ENCODE peak calls at places on chromosomes 11 and 22, in five cellular contexts. L, C, H, W and D are unnamed samples.

GRCh38 chr22:49658902-49659280 is 168.8 kb downstream of the BRD1 start:
- DNase-seq in H (no peak), L (no peak), W (no peak), C (no peak), D (no peak)

GRCh38 chr11:76141901-76142300 is 64.4 kb downstream of the WNT11 start:
- DNase-seq in L (no peak), W (no peak), H (no peak), C (no peak), D (no peak)

GRCh38 chr11:77407613-77408012 is 66.3 kb downstream of the PAK1 start:
- DNase-seq in L (peak; percentile 86), W (no peak), H (peak; percentile 85), C (no peak), D (peak; percentile 97)

GRCh38 chr11:35621620-35622019 is 3.4 kb downstream of the FJX1 start:
- DNase-seq in H (no peak), L (no peak), C (no peak), W (no peak), D (no peak)

GRCh38 chr11:12088047-12088481 is 22.3 kb upstream of the MICAL2 start:
- DNase-seq in W (no peak), C (no peak), L (peak; percentile 45), H (peak; percentile 82), D (peak; percentile 77)

GRCh38 chr11:129960216-129961214 is 42.1 kb downstream of the PRDM10 start:
- DNase-seq in C (no peak), W (no peak), H (no peak), L (no peak), D (peak; percentile 52)

GRCh38 chr22:19807914-19808872 is 46.5 kb downstream of the GNB1L start:
- DNase-seq in L (no peak), H (no peak), W (no peak), C (no peak), D (no peak)

GRCh38 chr11:69539416-69540117 is 58.1 kb downstream of the LINC01488 start:
- DNase-seq in C (no peak), L (no peak), W (no peak), H (no peak), D (no peak)

GRCh38 chr11:117796456-117797428 is at the start of gene DSCAML1:
- DNase-seq in H (no peak), W (no peak), C (no peak), L (peak; percentile 47), D (no peak)

GRCh38 chr11:106077609-106078517 is at the start of gene AASDHPPT:
- DNase-seq in H (peak; percentile 26), W (no peak), L (peak; percentile 43), C (no peak), D (peak; percentile 44)

GRCh38 chr11:110774138-110775014 is 62.1 kb upstream of the ARHGAP20 start:
- DNase-seq in H (no peak), L (no peak), C (no peak), W (no peak), D (no peak)

GRCh38 chr22:19710020-19710768 is 4.1 kb upstream of the SEPTIN5 start:
- DNase-seq in L (no peak), C (no peak), H (no peak), W (no peak), D (no peak)

GRCh38 chr11:70535191-70535971 is 137.1 kb downstream of the CTTN start:
- DNase-seq in L (no peak), H (no peak), W (no peak), C (no peak), D (no peak)

GRCh38 chr11:83726316-83726715 is 440.1 kb upstream of the CCDC90B start:
- DNase-seq in W (no peak), L (no peak), C (no peak), H (no peak), D (no peak)

GRCh38 chr11:112294688-112295340 is 34.2 kb upstream of the PLET1 start:
- DNase-seq in L (no peak), W (no peak), C (no peak), H (no peak), D (no peak)

GRCh38 chr11:85718991-85719807 is 33.2 kb upstream of the CCDC89 start:
- DNase-seq in H (no peak), C (no peak), L (peak; percentile 15), W (peak; percentile 47), D (no peak)

GRCh38 chr11:8360086-8360828 is 96.6 kb upstream of the LMO1 start:
- DNase-seq in C (no peak), L (peak; percentile 75), W (no peak), H (no peak), D (peak; percentile 90)

GRCh38 chr11:47373876-47374820 is 4.2 kb downstream of the SPI1 start:
- DNase-seq in C (peak; percentile 77), W (peak; percentile 50), H (peak; percentile 83), L (peak; percentile 81), D (peak; percentile 71)

GRCh38 chr11:129131361-129131760 is 60.8 kb downstream of the ARHGAP32 start:
- DNase-seq in C (no peak), W (no peak), L (no peak), H (no peak), D (no peak)

GRCh38 chr11:69707156-69707555 is 3.3 kb upstream of the FGF19 start:
- DNase-seq in W (no peak), H (peak; percentile 55), C (no peak), L (peak; percentile 39), D (peak; percentile 27)

GRCh38 chr11:91230647-91231046 is 994.0 kb upstream of the FAT3 start:
- DNase-seq in H (no peak), C (no peak), W (no peak), L (no peak), D (no peak)

GRCh38 chr11:612201-612960 is 3.4 kb downstream of the IRF7 start:
- DNase-seq in L (no peak), C (no peak), H (peak; percentile 85), W (no peak), D (peak; percentile 90)

DNA sequence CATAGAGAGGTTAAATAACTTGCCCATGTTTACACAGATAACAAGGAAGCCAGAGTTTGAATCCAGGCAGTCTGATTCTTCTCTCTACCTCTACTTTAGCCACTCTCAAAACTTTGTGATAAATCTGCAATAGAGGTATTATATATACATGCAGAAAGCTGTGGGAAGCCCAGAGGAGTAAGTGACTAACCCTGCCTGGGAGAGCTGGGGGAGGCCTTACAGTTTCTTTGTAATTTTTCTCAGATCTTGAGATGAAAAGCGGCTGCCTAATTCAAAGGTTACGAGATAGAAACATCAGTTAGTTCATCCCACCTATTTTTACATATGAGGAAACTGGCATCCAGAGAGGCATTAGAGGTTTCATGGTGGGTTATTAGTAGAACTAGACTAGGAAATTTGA is 4.9 kb downstream of the STIM1 start:
- DNase-seq in C (no peak), W (no peak), H (no peak), L (no peak), D (no peak)
- H3K4me1 ChIP-seq in C (peaks cover 69% of the 10 kb centered on the region), W (peaks cover 6% of the 10 kb centered on the region), H (peaks cover 22% of the 10 kb centered on the region), L (peaks cover 57% of the 10 kb centered on the region), D (peaks cover 47% of the 10 kb centered on the region)

GRCh38 chr22:50670914-50671538 is 1.6 kb upstream of the SHANK3 start:
- DNase-seq in H (no peak), W (no peak), C (no peak), L (no peak), D (no peak)
- H3K27ac ChIP-seq in H (no peak overlapping the region), W (no peak overlapping the region), C (no peak overlapping the region), L (peak overlapping the region; percentile 50), D (peak overlapping the region; percentile 71)

GRCh38 chr11:67313125-67313890 is 10.0 kb downstream of the SSH3 start:
- DNase-seq in H (no peak), L (no peak), W (no peak), C (no peak), D (no peak)

GRCh38 chr11:67315325-67315909 is 12.1 kb downstream of the SSH3 start:
- DNase-seq in L (no peak), C (no peak), W (no peak), H (no peak), D (no peak)

GRCh38 chr11:67312187-67313021 is 9.1 kb downstream of the SSH3 start:
- DNase-seq in L (peak; percentile 47), W (no peak), H (peak; percentile 93), C (peak; percentile 49), D (peak; percentile 81)

GRCh38 chr11:67311556-67312082 is 8.3 kb downstream of the SSH3 start:
- DNase-seq in W (no peak), L (no peak), H (no peak), C (no peak), D (no peak)

DNA sequence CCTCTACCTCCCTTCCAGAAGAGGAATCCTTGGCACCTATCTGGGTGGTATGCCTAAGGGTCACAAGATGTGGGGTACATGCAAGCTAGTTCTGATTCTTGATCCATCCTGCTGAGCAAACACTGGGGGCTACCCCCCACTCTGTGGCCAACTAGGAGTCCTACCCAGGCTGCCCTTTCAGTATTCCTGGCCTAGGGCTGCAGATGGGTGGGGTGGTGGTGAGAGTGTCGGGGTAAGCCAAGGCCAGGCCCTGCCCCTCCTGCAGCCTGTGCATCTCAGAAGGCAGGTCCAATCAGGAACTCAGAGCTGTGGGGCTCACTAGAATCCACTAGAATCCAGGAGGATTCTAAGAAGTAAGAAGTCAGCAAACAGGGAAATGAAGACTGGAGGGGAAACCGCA is 10.9 kb downstream of the SSH3 start:
- DNase-seq in H (no peak), W (no peak), C (no peak), L (no peak), D (no peak)
- H3K4me1 ChIP-seq in H (no peaks in the 10 kb centered on the region), W (no peaks in the 10 kb centered on the region), C (peaks cover 39% of the 10 kb centered on the region), L (peaks cover 14% of the 10 kb centered on the region), D (peaks cover 2% of the 10 kb centered on the region)

GRCh38 chr11:57699813-57700212 is 12.2 kb downstream of the MED19 start:
- DNase-seq in H (no peak), C (no peak), W (no peak), L (no peak), D (no peak)
- H3K27ac ChIP-seq in H (no peak overlapping the region), C (no peak overlapping the region), W (no peak overlapping the region), L (no peak overlapping the region), D (no peak overlapping the region)

GRCh38 chr22:43173976-43174720 is 12.8 kb downstream of the TTLL12 start:
- DNase-seq in L (no peak), H (no peak), W (no peak), C (no peak), D (no peak)
- H3K4me1 ChIP-seq in L (no peaks in the 10 kb centered on the region), H (no peaks in the 10 kb centered on the region), W (no peaks in the 10 kb centered on the region), C (no peaks in the 10 kb centered on the region), D (no peaks in the 10 kb centered on the region)

GRCh38 chr11:43366597-43367121 is 7.9 kb downstream of the TTC17 start:
- DNase-seq in C (no peak), W (no peak), H (no peak), L (no peak), D (no peak)
- H3K27ac ChIP-seq in C (no peak overlapping the region), W (no peak overlapping the region), H (no peak overlapping the region), L (no peak overlapping the region), D (no peak overlapping the region)

GRCh38 chr11:43986881-43987280 is 44.4 kb downstream of the C11orf96 start:
- DNase-seq in W (no peak), C (no peak), L (no peak), H (no peak), D (no peak)
- H3K4me1 ChIP-seq in W (peaks cover 5% of the 10 kb centered on the region), C (no peaks in the 10 kb centered on the region), L (peaks cover 19% of the 10 kb centered on the region), H (no peaks in the 10 kb centered on the region), D (no peaks in the 10 kb centered on the region)